ENCODE peak calls at places on chromosomes 6 and 20, in six cellular contexts. M, Q, U, V, R and K are unnamed samples.

GRCh38 chr6:151639750-151640149 is 145.9 kb downstream of the CCDC170 start:
- DNase-seq in M (no peak), Q (no peak), U (no peak), V (no peak), R (no peak), K (no peak)

GRCh38 chr6:143620461-143620860 is 57.3 kb upstream of the PHACTR2 start:
- DNase-seq in M (no peak), Q (no peak), U (no peak), V (no peak), R (no peak), K (no peak)

GRCh38 chr6:125294925-125295324 is 6.8 kb downstream of the HDDC2 start:
- DNase-seq in M (no peak), Q (no peak), U (no peak), V (no peak), R (no peak), K (no peak)

GRCh38 chr6:16822975-16823374 is 61.7 kb upstream of the ATXN1 start:
- DNase-seq in M (no peak), Q (no peak), U (no peak), V (no peak), R (no peak), K (no peak)

GRCh38 chr6:45076217-45076616 is 251.9 kb upstream of the RUNX2 start:
- DNase-seq in M (no peak), Q (no peak), U (no peak), V (no peak), R (no peak), K (no peak)

GRCh38 chr6:21769405-21769851 is 175.9 kb downstream of the SOX4 start:
- DNase-seq in M (no peak), Q (no peak), U (no peak), V (no peak), R (no peak), K (no peak)

GRCh38 chr6:160139420-160139851 is 17.8 kb downstream of the SLC22A1 start:
- DNase-seq in M (peak), Q (no peak), U (no peak), V (no peak), R (peak), K (no peak)

GRCh38 chr6:70857387-70858077 is 99.3 kb downstream of the B3GAT2 start:
- DNase-seq in M (no peak), Q (no peak), U (no peak), V (no peak), R (no peak), K (no peak)

GRCh38 chr6:131594074-131594473 is 21.0 kb downstream of the ARG1 start:
- DNase-seq in M (no peak), Q (no peak), U (no peak), V (no peak), R (no peak), K (no peak)

GRCh38 chr6:108565091-108565766 is 4.5 kb downstream of the FOXO3 start:
- DNase-seq in M (no peak), Q (no peak), U (no peak), V (no peak), R (no peak), K (no peak)

GRCh38 chr20:17357238-17357637 is 130.4 kb downstream of the PCSK2 start:
- DNase-seq in M (no peak), Q (no peak), U (no peak), V (no peak), R (no peak), K (no peak)

GRCh38 chr6:142013286-142013685 is 119.4 kb upstream of the GJE1 start:
- DNase-seq in M (peak), Q (no peak), U (no peak), V (no peak), R (no peak), K (no peak)

GRCh38 chr6:124960757-124961467 is 1.3 kb upstream of the RNF217 start:
- DNase-seq in M (no peak), Q (no peak), U (no peak), V (no peak), R (no peak), K (no peak)

GRCh38 chr6:170027111-170028043 is 263.5 kb downstream of the DLL1 start:
- DNase-seq in M (peak), Q (no peak), U (no peak), V (no peak), R (no peak), K (no peak)

GRCh38 chr6:111995409-111995808 is 58.5 kb upstream of the CCN6 start:
- DNase-seq in M (no peak), Q (no peak), U (no peak), V (no peak), R (no peak), K (no peak)

GRCh38 chr20:44599715-44600114 is 17.3 kb downstream of the PKIG start:
- DNase-seq in M (no peak), Q (no peak), U (no peak), V (no peak), R (no peak), K (no peak)

GRCh38 chr6:161750677-161751076 is 476.8 kb upstream of the AGPAT4 start:
- DNase-seq in M (peak), Q (no peak), U (no peak), V (no peak), R (no peak), K (no peak)

GRCh38 chr20:13220194-13220856 is 749 bp upstream of the ISM1 start:
- DNase-seq in M (peak), Q (peak), U (peak), V (peak), R (peak), K (no peak)

GRCh38 chr6:107244742-107245470 is 129.6 kb upstream of the BEND3 start:
- DNase-seq in M (no peak), Q (no peak), U (no peak), V (no peak), R (no peak), K (no peak)

GRCh38 chr6:134510121-134510520 is 192.2 kb upstream of the SGK1 start:
- DNase-seq in M (no peak), Q (no peak), U (no peak), V (no peak), R (no peak), K (no peak)

GRCh38 chr6:10486215-10486614 is 34.9 kb upstream of the GCNT2 start:
- DNase-seq in M (no peak), Q (no peak), U (no peak), V (no peak), R (peak), K (no peak)

GRCh38 chr6:143700684-143701342 is 23.0 kb downstream of the PHACTR2 start:
- DNase-seq in M (no peak), Q (no peak), U (no peak), V (no peak), R (no peak), K (no peak)

GRCh38 chr6:150417247-150417646 is 48.4 kb downstream of the IYD start:
- DNase-seq in M (no peak), Q (no peak), U (no peak), V (no peak), R (no peak), K (no peak)

GRCh38 chr6:150418825-150419594 is 50.2 kb downstream of the IYD start:
- DNase-seq in M (peak), Q (peak), U (peak), V (peak), R (no peak), K (no peak)

GRCh38 chr6:150416120-150416519 is 47.3 kb downstream of the IYD start:
- DNase-seq in M (no peak), Q (no peak), U (no peak), V (no peak), R (no peak), K (no peak)

GRCh38 chr6:150420428-150420827 is 51.6 kb downstream of the IYD start:
- DNase-seq in M (no peak), Q (no peak), U (no peak), V (no peak), R (no peak), K (no peak)

GRCh38 chr6:150417899-150418824 is 49.4 kb downstream of the IYD start:
- DNase-seq in M (peak), Q (no peak), U (no peak), V (no peak), R (no peak), K (no peak)
- H3K27ac ChIP-seq in M (peak), Q (peak), U (peak), V (no peak), R (peak), K (peak)

DNA sequence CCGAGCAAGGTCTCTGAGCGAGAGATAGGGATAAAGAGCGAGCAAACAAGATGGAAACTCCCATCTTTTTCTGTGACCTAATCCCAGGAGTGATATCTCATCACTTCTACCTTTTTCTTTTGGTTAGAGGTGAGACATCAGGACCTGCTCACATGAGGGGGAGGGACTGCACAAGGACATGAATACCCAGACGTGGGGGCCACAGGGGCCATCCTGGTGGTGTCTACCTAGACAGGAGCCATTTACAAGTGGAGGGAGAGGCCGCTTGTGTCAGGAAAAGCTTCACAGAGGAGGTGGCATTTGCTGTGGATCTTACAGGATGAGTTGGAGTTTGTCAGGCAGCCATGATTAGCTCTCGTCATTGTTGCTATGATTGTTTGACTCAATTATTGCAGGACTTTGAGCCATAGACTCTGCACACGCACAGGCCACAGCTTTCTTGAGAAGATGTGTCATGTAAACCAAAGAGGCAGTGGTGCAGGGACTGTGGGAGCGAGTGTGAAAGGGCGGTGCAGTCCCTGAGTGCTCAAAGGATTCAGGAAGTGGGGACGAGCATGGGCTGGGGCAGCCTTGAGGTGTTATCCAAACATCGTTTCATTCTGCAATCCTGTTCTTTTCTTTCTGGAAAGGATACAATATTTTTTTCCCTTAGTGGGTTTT is 7.7 kb downstream of the NPEPL1 start:
- DNase-seq in M (no peak), Q (no peak), U (peak), V (no peak), R (no peak), K (no peak)
- H3K27ac ChIP-seq in M (no peak), Q (no peak), U (no peak), V (no peak), R (no peak), K (no peak)

GRCh38 chr20:34634392-34634791 is 42.5 kb downstream of the PIGU start:
- DNase-seq in M (no peak), Q (no peak), U (no peak), V (no peak), R (no peak), K (no peak)
- H3K27ac ChIP-seq in M (no peak), Q (no peak), U (no peak), V (no peak), R (no peak), K (no peak)

GRCh38 chr6:167770291-167770955 is 56.3 kb upstream of the AFDN start:
- DNase-seq in M (no peak), Q (no peak), U (no peak), V (no peak), R (no peak), K (no peak)
- H3K27ac ChIP-seq in M (no peak), Q (no peak), U (no peak), V (no peak), R (no peak), K (no peak)

DNA sequence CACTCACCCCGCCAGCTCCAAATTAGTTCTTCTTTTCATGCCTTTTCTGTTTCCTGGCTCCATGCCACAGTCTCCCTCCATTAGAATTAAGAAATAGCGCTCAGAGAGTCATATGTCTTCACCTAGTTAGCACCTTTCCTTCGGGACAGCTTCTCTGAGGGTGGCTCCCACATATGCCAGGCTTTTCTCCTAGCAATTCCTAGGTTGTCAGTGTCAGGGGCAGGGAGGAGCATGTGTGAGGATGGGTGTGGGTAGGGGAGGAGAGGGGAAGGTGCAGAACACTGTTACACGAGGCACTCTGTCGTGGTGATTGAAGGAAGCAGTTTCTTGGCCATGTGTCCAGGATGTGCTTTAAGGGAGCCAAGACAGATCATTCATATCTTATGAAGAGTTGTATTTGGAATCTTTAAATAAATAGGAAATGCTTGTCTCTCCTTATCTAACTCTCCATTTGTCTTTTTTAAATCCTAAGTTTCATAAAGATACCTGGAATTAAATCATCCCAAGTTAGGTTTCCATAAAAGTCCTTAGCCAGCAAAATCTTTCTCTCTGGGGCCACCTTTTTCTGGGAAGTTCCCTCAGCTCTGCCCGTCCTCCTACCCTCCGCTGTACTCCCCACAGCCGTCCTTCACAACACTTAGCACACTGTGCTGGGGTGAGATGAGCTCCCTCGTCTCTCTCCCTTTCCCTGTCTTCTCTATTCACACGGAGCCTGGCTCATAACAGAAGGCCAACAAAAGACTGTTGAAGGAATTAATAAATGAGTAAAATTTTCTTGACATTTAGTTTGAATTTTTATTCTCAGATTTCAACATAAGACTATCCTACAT is 361.0 kb downstream of the CD83 start:
- DNase-seq in M (no peak), Q (no peak), U (no peak), V (no peak), R (no peak), K (no peak)
- H3K27ac ChIP-seq in M (no peak), Q (no peak), U (no peak), V (no peak), R (no peak), K (no peak)